ENCODE peak calls at places on chromosomes 11 and 22, in seven cellular contexts. X, T, H, C, B, S and D are unnamed samples.

GRCh38 chr11:2348986-2349385 is 28.1 kb upstream of the CD81 start:
- DNase-seq in T (peak; percentile 33), B (no peak), C (peak; percentile 37), H (peak; percentile 54), S (peak; percentile 27), X (no peak), D (peak; percentile 61)

GRCh38 chr11:121479839-121480238 is 27.1 kb upstream of the SORL1-AS1 start:
- DNase-seq in H (no peak), T (no peak), C (no peak), B (no peak), S (no peak), X (no peak), D (no peak)

GRCh38 chr11:73185680-73186293 is 32.3 kb upstream of the P2RY2 start:
- DNase-seq in H (peak; percentile 87), C (no peak), T (peak; percentile 18), X (no peak), B (no peak), S (peak; percentile 53), D (peak; percentile 93)

GRCh38 chr11:9922806-9923205 is 258.9 kb downstream of the SWAP70 start:
- DNase-seq in B (no peak), T (no peak), S (peak; percentile 56), X (no peak), H (peak; percentile 23), C (no peak), D (no peak)

GRCh38 chr22:35202376-35202775 is 54.9 kb upstream of the HMGXB4 start:
- DNase-seq in S (no peak), B (no peak), C (no peak), T (no peak), X (no peak), H (no peak), D (no peak)

GRCh38 chr11:75625970-75626691 is 42.7 kb downstream of the MAP6 start:
- DNase-seq in S (peak; percentile 77), C (peak; percentile 45), H (peak; percentile 83), T (peak; percentile 90), B (no peak), X (no peak), D (peak; percentile 74)

GRCh38 chr11:131867457-131868257 is 497.2 kb downstream of the NTM start:
- DNase-seq in X (peak; percentile 70), H (peak; percentile 86), B (peak; percentile 85), T (peak; percentile 88), S (peak; percentile 92), C (peak; percentile 63), D (peak; percentile 78)

GRCh38 chr11:115548878-115549528 is 44.8 kb upstream of the CADM1 start:
- DNase-seq in B (no peak), T (no peak), H (no peak), C (no peak), X (no peak), S (no peak), D (no peak)

GRCh38 chr11:2774173-2775082 is 74.6 kb upstream of the KCNQ1OT1 start:
- DNase-seq in X (no peak), H (no peak), T (no peak), C (no peak), S (no peak), B (peak; percentile 49), D (no peak)

GRCh38 chr11:57712256-57713150 is at the start of gene TMX2:
- DNase-seq in C (peak; percentile 99), S (peak; percentile 99), T (peak; percentile 100), H (peak; percentile 100), B (peak; percentile 89), X (peak; percentile 92), D (peak; percentile 100)

GRCh38 chr11:13429836-13430235 is 33.2 kb downstream of the BTBD10 start:
- DNase-seq in X (no peak), H (no peak), B (no peak), T (no peak), C (no peak), S (no peak), D (no peak)

GRCh38 chr11:60912223-60912850 is 1.6 kb upstream of the TMEM109 start:
- DNase-seq in S (no peak), X (no peak), C (no peak), H (no peak), T (no peak), B (no peak), D (no peak)

GRCh38 chr11:66543263-66544107 is 2.4 kb downstream of the ZDHHC24 start:
- DNase-seq in T (peak; percentile 47), S (peak; percentile 61), B (no peak), C (peak; percentile 27), H (no peak), X (peak; percentile 82), D (no peak)

GRCh38 chr11:61769169-61769920 is 16.9 kb downstream of the MYRF start:
- DNase-seq in X (no peak), C (no peak), S (peak; percentile 46), B (no peak), T (peak; percentile 24), H (no peak), D (no peak)

GRCh38 chr11:44404323-44404705 is 94.4 kb upstream of the ALX4 start:
- DNase-seq in H (no peak), C (no peak), T (no peak), X (no peak), S (no peak), B (no peak), D (no peak)

GRCh38 chr22:19012308-19012990 is 76.4 kb upstream of the PRODH start:
- DNase-seq in C (no peak), B (no peak), H (no peak), T (no peak), S (no peak), X (no peak), D (no peak)

GRCh38 chr11:133992121-133992520 is 35.4 kb upstream of the IGSF9B start:
- DNase-seq in S (no peak), C (no peak), H (no peak), T (no peak), X (no peak), B (no peak), D (no peak)

GRCh38 chr11:103920449-103920848 is 116.0 kb upstream of the DDI1 start:
- DNase-seq in S (no peak), H (peak; percentile 36), T (peak; percentile 10), B (no peak), C (no peak), X (no peak), D (peak; percentile 23)

GRCh38 chr11:68282141-68282860 is 10.5 kb upstream of the C11orf24 start:
- DNase-seq in X (no peak), H (no peak), B (no peak), C (no peak), T (no peak), S (no peak), D (no peak)

GRCh38 chr22:38959574-38959973 is 2.2 kb downstream of the APOBEC3A start:
- DNase-seq in T (no peak), C (no peak), S (no peak), X (no peak), H (no peak), B (no peak), D (no peak)
- TF ChIP-seq CTCF in T (no peak), C (no peak), S (no peak), X (no peak), H (no peak), B (no peak), D (no peak)

GRCh38 chr22:20111689-20112622 is 3.9 kb upstream of the RANBP1 start:
- DNase-seq in H (no peak), S (no peak), B (no peak), C (no peak), T (no peak), X (no peak), D (no peak)

GRCh38 chr22:20110359-20110985 is 5.4 kb upstream of the RANBP1 start:
- DNase-seq in S (no peak), T (no peak), B (no peak), C (no peak), H (no peak), X (no peak), D (no peak)

GRCh38 chr22:20112623-20113511 is 3.0 kb upstream of the RANBP1 start:
- DNase-seq in X (no peak), T (no peak), H (no peak), B (no peak), S (no peak), C (no peak), D (no peak)

GRCh38 chr22:20109411-20110358 is 6.2 kb upstream of the RANBP1 start:
- DNase-seq in S (no peak), C (no peak), B (no peak), H (no peak), X (no peak), T (no peak), D (no peak)

GRCh38 chr22:20111045-20111688 is 4.7 kb upstream of the RANBP1 start:
- DNase-seq in B (no peak), S (peak; percentile 29), C (no peak), X (peak; percentile 87), H (peak; percentile 22), T (peak; percentile 20), D (peak; percentile 19)
- TF ChIP-seq CTCF in B (peak; percentile 72), S (peak; percentile 41), C (peak; percentile 61), X (peak; percentile 61), H (peak; percentile 43), T (peak; percentile 42), D (peak; percentile 77)

GRCh38 chr22:43133401-43133800 is 9.8 kb downstream of the MCAT start:
- DNase-seq in S (no peak), H (no peak), X (no peak), B (no peak), T (no peak), C (no peak), D (no peak)

GRCh38 chr22:43134553-43134952 is 8.6 kb downstream of the MCAT start:
- DNase-seq in H (no peak), B (no peak), C (no peak), S (no peak), X (no peak), T (no peak), D (no peak)

GRCh38 chr22:43135565-43135964 is 7.6 kb downstream of the MCAT start:
- DNase-seq in H (no peak), C (no peak), B (no peak), X (no peak), S (no peak), T (no peak), D (no peak)

GRCh38 chr22:43136801-43137200 is 6.4 kb downstream of the MCAT start:
- DNase-seq in H (no peak), X (no peak), B (no peak), C (no peak), T (no peak), S (no peak), D (no peak)

GRCh38 chr22:43136255-43136654 is 6.9 kb downstream of the MCAT start:
- DNase-seq in S (peak; percentile 55), C (no peak), X (peak; percentile 80), H (no peak), T (peak; percentile 29), B (no peak), D (no peak)
- TF ChIP-seq CTCF in S (peak; percentile 79), C (peak; percentile 76), X (peak; percentile 54), H (peak; percentile 57), T (peak; percentile 72), B (peak; percentile 78), D (peak; percentile 83)

GRCh38 chr11:32960553-32961164 is 55.0 kb upstream of the DEPDC7 start:
- DNase-seq in C (peak; percentile 12), T (peak; percentile 77), B (no peak), X (peak; percentile 30), H (peak; percentile 56), S (peak; percentile 79), D (peak; percentile 60)
- TF ChIP-seq CTCF in C (peak; percentile 27), T (peak; percentile 53), B (peak; percentile 82), X (peak; percentile 77), H (peak; percentile 75), S (peak; percentile 64), D (peak; percentile 92)

GRCh38 chr22:42794551-42795510 is 62.2 kb downstream of the ARFGAP3 start:
- DNase-seq in H (peak; percentile 13), X (no peak), C (no peak), B (no peak), S (no peak), T (no peak), D (no peak)
- TF ChIP-seq CTCF in H (peak; percentile 32), X (no peak), C (peak; percentile 21), B (no peak), S (no peak), T (peak; percentile 27), D (peak; percentile 44)